ENCODE peak calls at places on chromosomes 16 and 17, in nine cellular contexts. One of them, this sample, is unnamed.

GRCh38 chr16:10838611-10839270 is 20.1 kb upstream of the TVP23A start:
- DNase-seq in GM12865: no peak
- DNase-seq in psoas muscle: no peak
- DNase-seq in SK-N-SH: no peak
- DNase-seq in CD8-positive, alpha-beta T cell: no peak
- DNase-seq in heart right ventricle: no peak
- DNase-seq in pancreas: no peak
- DNase-seq in B cell: no peak
- DNase-seq in fibroblast of lung: no peak
- DNase-seq in this sample: no peak

GRCh38 chr17:68054296-68054900 is 18.9 kb downstream of the KPNA2 start:
- DNase-seq in GM12865: no peak
- DNase-seq in psoas muscle: no peak
- DNase-seq in SK-N-SH: no peak
- DNase-seq in CD8-positive, alpha-beta T cell: no peak
- DNase-seq in heart right ventricle: peak
- DNase-seq in pancreas: no peak
- DNase-seq in B cell: no peak
- DNase-seq in fibroblast of lung: peak
- DNase-seq in this sample: no peak

GRCh38 chr17:77254961-77255741 is 114.4 kb downstream of the SEC14L1 start:
- DNase-seq in GM12865: no peak
- DNase-seq in psoas muscle: no peak
- DNase-seq in SK-N-SH: peak
- DNase-seq in CD8-positive, alpha-beta T cell: no peak
- DNase-seq in heart right ventricle: no peak
- DNase-seq in pancreas: peak
- DNase-seq in B cell: no peak
- DNase-seq in fibroblast of lung: peak
- DNase-seq in this sample: peak

GRCh38 chr16:27677300-27677699 is 127.4 kb downstream of the KATNIP start:
- DNase-seq in GM12865: no peak
- DNase-seq in psoas muscle: no peak
- DNase-seq in SK-N-SH: no peak
- DNase-seq in CD8-positive, alpha-beta T cell: no peak
- DNase-seq in heart right ventricle: no peak
- DNase-seq in pancreas: no peak
- DNase-seq in B cell: no peak
- DNase-seq in fibroblast of lung: peak
- DNase-seq in this sample: no peak

GRCh38 chr17:14103821-14104220 is 34.5 kb downstream of the COX10 start:
- DNase-seq in GM12865: no peak
- DNase-seq in psoas muscle: no peak
- DNase-seq in SK-N-SH: no peak
- DNase-seq in CD8-positive, alpha-beta T cell: no peak
- DNase-seq in heart right ventricle: no peak
- DNase-seq in pancreas: no peak
- DNase-seq in B cell: no peak
- DNase-seq in fibroblast of lung: no peak
- DNase-seq in this sample: no peak

GRCh38 chr17:61313515-61314326 is 85.9 kb upstream of the TBX2 start:
- DNase-seq in GM12865: no peak
- DNase-seq in psoas muscle: no peak
- DNase-seq in SK-N-SH: no peak
- DNase-seq in CD8-positive, alpha-beta T cell: no peak
- DNase-seq in heart right ventricle: peak
- DNase-seq in pancreas: no peak
- DNase-seq in B cell: no peak
- DNase-seq in fibroblast of lung: no peak
- DNase-seq in this sample: no peak

GRCh38 chr16:9348912-9349311 is 257.5 kb downstream of the HAPSTR1 start:
- DNase-seq in GM12865: no peak
- DNase-seq in psoas muscle: no peak
- DNase-seq in SK-N-SH: no peak
- DNase-seq in CD8-positive, alpha-beta T cell: no peak
- DNase-seq in heart right ventricle: no peak
- DNase-seq in pancreas: no peak
- DNase-seq in B cell: no peak
- DNase-seq in fibroblast of lung: no peak
- DNase-seq in this sample: no peak

GRCh38 chr17:80528521-80528920 is 16.1 kb upstream of the RPTOR start:
- DNase-seq in GM12865: no peak
- DNase-seq in psoas muscle: no peak
- DNase-seq in SK-N-SH: peak
- DNase-seq in CD8-positive, alpha-beta T cell: no peak
- DNase-seq in heart right ventricle: no peak
- DNase-seq in pancreas: no peak
- DNase-seq in B cell: no peak
- DNase-seq in fibroblast of lung: no peak
- DNase-seq in this sample: no peak

GRCh38 chr17:73224663-73225305 is 31.9 kb downstream of the COG1 start:
- DNase-seq in GM12865: no peak
- DNase-seq in psoas muscle: no peak
- DNase-seq in SK-N-SH: no peak
- DNase-seq in CD8-positive, alpha-beta T cell: no peak
- DNase-seq in heart right ventricle: no peak
- DNase-seq in pancreas: no peak
- DNase-seq in B cell: no peak
- DNase-seq in fibroblast of lung: no peak
- DNase-seq in this sample: no peak

GRCh38 chr17:39820541-39820940 is 43.6 kb downstream of the IKZF3 start:
- DNase-seq in GM12865: peak
- DNase-seq in psoas muscle: no peak
- DNase-seq in SK-N-SH: no peak
- DNase-seq in CD8-positive, alpha-beta T cell: no peak
- DNase-seq in heart right ventricle: no peak
- DNase-seq in pancreas: no peak
- DNase-seq in B cell: no peak
- DNase-seq in fibroblast of lung: no peak
- DNase-seq in this sample: no peak

GRCh38 chr16:4684030-4684715 is 9.2 kb upstream of the NUDT16L1 start:
- DNase-seq in GM12865: no peak
- DNase-seq in psoas muscle: no peak
- DNase-seq in SK-N-SH: no peak
- DNase-seq in CD8-positive, alpha-beta T cell: no peak
- DNase-seq in heart right ventricle: no peak
- DNase-seq in pancreas: no peak
- DNase-seq in B cell: no peak
- DNase-seq in fibroblast of lung: no peak
- DNase-seq in this sample: no peak

GRCh38 chr16:11884035-11884434 is 31.7 kb downstream of the GSPT1 start:
- DNase-seq in GM12865: no peak
- DNase-seq in psoas muscle: no peak
- DNase-seq in SK-N-SH: no peak
- DNase-seq in CD8-positive, alpha-beta T cell: no peak
- DNase-seq in heart right ventricle: no peak
- DNase-seq in pancreas: no peak
- DNase-seq in B cell: no peak
- DNase-seq in fibroblast of lung: no peak
- DNase-seq in this sample: no peak

GRCh38 chr16:11877374-11877773 is 26.0 kb upstream of the RSL1D1 start:
- DNase-seq in GM12865: no peak
- DNase-seq in psoas muscle: no peak
- DNase-seq in SK-N-SH: no peak
- DNase-seq in CD8-positive, alpha-beta T cell: no peak
- DNase-seq in heart right ventricle: no peak
- DNase-seq in pancreas: no peak
- DNase-seq in B cell: no peak
- DNase-seq in fibroblast of lung: peak
- DNase-seq in this sample: no peak

GRCh38 chr16:11876306-11876705 is 25.0 kb upstream of the RSL1D1 start:
- DNase-seq in GM12865: no peak
- DNase-seq in psoas muscle: no peak
- DNase-seq in SK-N-SH: no peak
- DNase-seq in CD8-positive, alpha-beta T cell: no peak
- DNase-seq in heart right ventricle: no peak
- DNase-seq in pancreas: no peak
- DNase-seq in B cell: no peak
- DNase-seq in fibroblast of lung: no peak
- DNase-seq in this sample: no peak

GRCh38 chr16:11875721-11876120 is 24.4 kb upstream of the RSL1D1 start:
- DNase-seq in GM12865: no peak
- DNase-seq in psoas muscle: no peak
- DNase-seq in SK-N-SH: no peak
- DNase-seq in CD8-positive, alpha-beta T cell: no peak
- DNase-seq in heart right ventricle: no peak
- DNase-seq in pancreas: no peak
- DNase-seq in B cell: no peak
- DNase-seq in fibroblast of lung: no peak
- DNase-seq in this sample: no peak

GRCh38 chr16:11880047-11880446 is 28.7 kb upstream of the RSL1D1 start:
- DNase-seq in GM12865: no peak
- DNase-seq in psoas muscle: no peak
- DNase-seq in SK-N-SH: no peak
- DNase-seq in CD8-positive, alpha-beta T cell: no peak
- DNase-seq in heart right ventricle: no peak
- DNase-seq in pancreas: no peak
- DNase-seq in B cell: no peak
- DNase-seq in fibroblast of lung: no peak
- DNase-seq in this sample: no peak
- TF ChIP-seq CTCF in GM12865: no peak
- TF ChIP-seq CTCF in psoas muscle: no peak
- TF ChIP-seq CTCF in SK-N-SH: peak
- TF ChIP-seq CTCF in CD8-positive, alpha-beta T cell: no peak
- TF ChIP-seq CTCF in heart right ventricle: no peak
- TF ChIP-seq CTCF in pancreas: no peak
- TF ChIP-seq CTCF in B cell: no peak
- TF ChIP-seq CTCF in fibroblast of lung: no peak
- TF ChIP-seq CTCF in this sample: no peak

GRCh38 chr16:57600048-57600835 is 28.2 kb upstream of the ADGRG1 start:
- DNase-seq in GM12865: peak
- DNase-seq in psoas muscle: no peak
- DNase-seq in SK-N-SH: peak
- DNase-seq in CD8-positive, alpha-beta T cell: no peak
- DNase-seq in heart right ventricle: peak
- DNase-seq in pancreas: peak
- DNase-seq in B cell: no peak
- DNase-seq in fibroblast of lung: no peak
- DNase-seq in this sample: no peak
- TF ChIP-seq CTCF in GM12865: peak
- TF ChIP-seq CTCF in psoas muscle: peak
- TF ChIP-seq CTCF in SK-N-SH: peak
- TF ChIP-seq CTCF in CD8-positive, alpha-beta T cell: peak
- TF ChIP-seq CTCF in heart right ventricle: peak
- TF ChIP-seq CTCF in pancreas: peak
- TF ChIP-seq CTCF in B cell: peak
- TF ChIP-seq CTCF in fibroblast of lung: peak
- TF ChIP-seq CTCF in this sample: peak

DNA sequence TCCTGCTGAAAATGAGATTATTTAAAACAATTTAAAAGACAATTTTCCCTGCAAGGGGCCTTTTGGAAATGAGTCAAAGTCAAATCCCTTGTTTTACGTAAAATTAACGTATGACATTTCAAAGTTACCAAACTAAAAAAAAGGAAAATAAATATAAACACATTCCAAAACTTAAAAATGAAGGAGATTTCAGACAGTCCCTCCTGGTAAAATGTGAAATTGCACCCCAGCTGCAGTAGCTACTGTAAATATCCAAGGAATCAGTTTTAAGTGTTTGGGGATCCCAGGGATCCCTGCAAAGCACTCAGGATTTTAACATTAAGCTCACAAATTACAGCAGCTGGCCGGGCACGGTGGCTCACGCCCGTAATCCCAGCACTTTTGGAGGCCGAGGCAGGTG is 63.3 kb downstream of the NXN start:
- DNase-seq in GM12865: no peak
- DNase-seq in psoas muscle: no peak
- DNase-seq in SK-N-SH: no peak
- DNase-seq in CD8-positive, alpha-beta T cell: no peak
- DNase-seq in heart right ventricle: no peak
- DNase-seq in pancreas: no peak
- DNase-seq in B cell: no peak
- DNase-seq in fibroblast of lung: no peak
- DNase-seq in this sample: no peak
- TF ChIP-seq CTCF in GM12865: no peak
- TF ChIP-seq CTCF in psoas muscle: no peak
- TF ChIP-seq CTCF in SK-N-SH: peak
- TF ChIP-seq CTCF in CD8-positive, alpha-beta T cell: no peak
- TF ChIP-seq CTCF in heart right ventricle: no peak
- TF ChIP-seq CTCF in pancreas: no peak
- TF ChIP-seq CTCF in B cell: no peak
- TF ChIP-seq CTCF in fibroblast of lung: no peak
- TF ChIP-seq CTCF in this sample: peak

DNA sequence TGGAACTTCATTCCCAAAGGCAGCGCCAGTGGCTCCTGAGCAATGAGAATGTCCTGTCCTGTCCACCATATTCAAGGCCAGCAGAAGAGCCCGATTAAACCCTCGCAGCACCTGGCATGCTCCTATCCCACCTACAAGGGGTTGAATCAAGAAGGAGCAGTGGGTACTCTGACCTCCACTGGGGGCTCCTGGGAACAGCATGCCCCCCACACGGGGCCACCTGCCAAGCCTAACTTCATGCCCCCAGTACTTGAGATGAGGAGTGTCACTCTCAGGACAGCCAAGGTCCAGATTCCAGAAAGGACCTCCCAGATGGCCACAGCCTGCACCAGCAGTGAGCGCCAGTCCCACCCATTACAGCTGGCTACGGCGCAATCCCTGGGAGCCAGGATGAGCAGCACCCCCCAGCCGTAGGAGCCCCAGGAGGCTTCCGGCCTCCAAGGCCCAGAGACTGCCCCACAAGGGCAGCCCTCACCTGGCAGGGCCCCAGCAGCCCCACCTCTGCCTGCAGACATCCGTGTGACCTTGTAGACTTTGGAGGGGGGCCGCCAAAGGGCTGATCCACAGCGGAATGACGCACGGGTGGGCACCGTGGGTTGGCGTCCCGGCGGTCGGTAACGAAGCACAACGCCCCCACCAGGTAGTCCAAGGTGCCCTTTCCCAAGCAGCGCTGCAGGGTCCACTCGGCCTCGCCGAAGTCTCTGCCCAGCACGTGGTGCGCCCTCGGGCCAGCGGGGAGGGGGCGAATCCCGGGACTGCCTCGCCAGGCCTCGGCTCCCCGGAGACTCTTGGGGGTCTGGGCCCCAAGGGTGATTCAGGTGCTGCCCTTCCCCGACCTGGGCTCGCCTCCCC is 1.0 kb upstream of the MPDU1 start:
- DNase-seq in GM12865: no peak
- DNase-seq in psoas muscle: peak
- DNase-seq in SK-N-SH: no peak
- DNase-seq in CD8-positive, alpha-beta T cell: no peak
- DNase-seq in heart right ventricle: no peak
- DNase-seq in pancreas: peak
- DNase-seq in B cell: no peak
- DNase-seq in fibroblast of lung: no peak
- DNase-seq in this sample: no peak
- TF ChIP-seq CTCF in GM12865: no peak
- TF ChIP-seq CTCF in psoas muscle: no peak
- TF ChIP-seq CTCF in SK-N-SH: no peak
- TF ChIP-seq CTCF in CD8-positive, alpha-beta T cell: no peak
- TF ChIP-seq CTCF in heart right ventricle: no peak
- TF ChIP-seq CTCF in pancreas: no peak
- TF ChIP-seq CTCF in B cell: no peak
- TF ChIP-seq CTCF in fibroblast of lung: no peak
- TF ChIP-seq CTCF in this sample: no peak

GRCh38 chr17:59798111-59798510 is 90.7 kb downstream of the VMP1 start:
- DNase-seq in GM12865: no peak
- DNase-seq in psoas muscle: no peak
- DNase-seq in SK-N-SH: no peak
- DNase-seq in CD8-positive, alpha-beta T cell: no peak
- DNase-seq in heart right ventricle: no peak
- DNase-seq in pancreas: no peak
- DNase-seq in B cell: no peak
- DNase-seq in fibroblast of lung: no peak
- DNase-seq in this sample: no peak
- TF ChIP-seq CTCF in GM12865: no peak
- TF ChIP-seq CTCF in psoas muscle: no peak
- TF ChIP-seq CTCF in SK-N-SH: no peak
- TF ChIP-seq CTCF in CD8-positive, alpha-beta T cell: no peak
- TF ChIP-seq CTCF in heart right ventricle: no peak
- TF ChIP-seq CTCF in pancreas: no peak
- TF ChIP-seq CTCF in B cell: no peak
- TF ChIP-seq CTCF in fibroblast of lung: no peak
- TF ChIP-seq CTCF in this sample: no peak

This sample was measured in AG09319.